ENCODE peak calls at places on chromosomes 12 and 14, in ten cellular contexts. One of them, this sample, is unnamed. For H3K27me3, the result is how much of the 10 kb centered on the place peaks cover.

GRCh38 chr12:104651812-104652211 is 195.1 kb downstream of the CHST11 start:
- DNase-seq in esophagus muscularis mucosa: no peak
- DNase-seq in stomach: no peak
- DNase-seq in HCT116: no peak
- DNase-seq in upper lobe of left lung: no peak
- DNase-seq in prostate gland: no peak
- DNase-seq in transverse colon: no peak
- DNase-seq in vagina: no peak
- DNase-seq in suprapubic skin: no peak
- DNase-seq in K562: no peak
- DNase-seq in this sample: no peak

GRCh38 chr14:66979083-66979974 is 209.9 kb upstream of the GARIN2 start:
- DNase-seq in HCT116: no peak
- DNase-seq in vagina: no peak
- DNase-seq in K562: no peak
- DNase-seq in transverse colon: no peak
- DNase-seq in suprapubic skin: no peak
- DNase-seq in prostate gland: no peak
- DNase-seq in stomach: no peak
- DNase-seq in upper lobe of left lung: no peak
- DNase-seq in esophagus muscularis mucosa: no peak
- DNase-seq in this sample: no peak

GRCh38 chr14:30006695-30007094 is 79.0 kb upstream of the PRKD1 start:
- DNase-seq in suprapubic skin: no peak
- DNase-seq in prostate gland: no peak
- DNase-seq in transverse colon: no peak
- DNase-seq in esophagus muscularis mucosa: no peak
- DNase-seq in stomach: no peak
- DNase-seq in upper lobe of left lung: no peak
- DNase-seq in HCT116: no peak
- DNase-seq in K562: no peak
- DNase-seq in vagina: no peak
- DNase-seq in this sample: no peak

GRCh38 chr12:59372971-59373370 is 222.9 kb upstream of the SLC16A7 start:
- DNase-seq in vagina: no peak
- DNase-seq in transverse colon: no peak
- DNase-seq in stomach: no peak
- DNase-seq in esophagus muscularis mucosa: no peak
- DNase-seq in prostate gland: no peak
- DNase-seq in HCT116: peak
- DNase-seq in suprapubic skin: no peak
- DNase-seq in upper lobe of left lung: no peak
- DNase-seq in K562: no peak
- DNase-seq in this sample: no peak

GRCh38 chr12:93698307-93699092 is 21.3 kb downstream of the CRADD start:
- DNase-seq in K562: no peak
- DNase-seq in suprapubic skin: no peak
- DNase-seq in stomach: no peak
- DNase-seq in prostate gland: no peak
- DNase-seq in transverse colon: no peak
- DNase-seq in upper lobe of left lung: no peak
- DNase-seq in HCT116: no peak
- DNase-seq in vagina: no peak
- DNase-seq in esophagus muscularis mucosa: no peak
- DNase-seq in this sample: no peak

GRCh38 chr12:104790296-104791125 is 167.6 kb downstream of the SLC41A2 start:
- DNase-seq in transverse colon: peak
- DNase-seq in suprapubic skin: peak
- DNase-seq in esophagus muscularis mucosa: no peak
- DNase-seq in K562: peak
- DNase-seq in upper lobe of left lung: peak
- DNase-seq in HCT116: peak
- DNase-seq in vagina: no peak
- DNase-seq in stomach: peak
- DNase-seq in prostate gland: no peak
- DNase-seq in this sample: peak

GRCh38 chr14:34649344-34649743 is 19.4 kb upstream of the SNX6 start:
- DNase-seq in upper lobe of left lung: no peak
- DNase-seq in suprapubic skin: no peak
- DNase-seq in K562: peak
- DNase-seq in stomach: no peak
- DNase-seq in transverse colon: no peak
- DNase-seq in esophagus muscularis mucosa: no peak
- DNase-seq in HCT116: no peak
- DNase-seq in vagina: no peak
- DNase-seq in prostate gland: no peak
- DNase-seq in this sample: no peak

GRCh38 chr14:101332281-101332680 is 229.0 kb upstream of the DIO3 start:
- DNase-seq in suprapubic skin: no peak
- DNase-seq in prostate gland: no peak
- DNase-seq in HCT116: no peak
- DNase-seq in vagina: no peak
- DNase-seq in transverse colon: no peak
- DNase-seq in stomach: no peak
- DNase-seq in upper lobe of left lung: no peak
- DNase-seq in esophagus muscularis mucosa: peak
- DNase-seq in K562: no peak
- DNase-seq in this sample: no peak

GRCh38 chr12:40672650-40673319 is 19.5 kb upstream of the CNTN1 start:
- DNase-seq in upper lobe of left lung: no peak
- DNase-seq in esophagus muscularis mucosa: no peak
- DNase-seq in transverse colon: no peak
- DNase-seq in vagina: no peak
- DNase-seq in prostate gland: no peak
- DNase-seq in K562: no peak
- DNase-seq in stomach: no peak
- DNase-seq in suprapubic skin: no peak
- DNase-seq in HCT116: no peak
- DNase-seq in this sample: no peak

GRCh38 chr12:67422081-67422480 is 152.9 kb downstream of the CAND1 start:
- DNase-seq in transverse colon: no peak
- DNase-seq in vagina: no peak
- DNase-seq in upper lobe of left lung: no peak
- DNase-seq in stomach: no peak
- DNase-seq in suprapubic skin: no peak
- DNase-seq in HCT116: no peak
- DNase-seq in K562: no peak
- DNase-seq in prostate gland: no peak
- DNase-seq in esophagus muscularis mucosa: no peak
- DNase-seq in this sample: no peak

GRCh38 chr12:108313609-108314331 is 25.3 kb downstream of the CMKLR1 start:
- DNase-seq in upper lobe of left lung: no peak
- DNase-seq in esophagus muscularis mucosa: no peak
- DNase-seq in vagina: no peak
- DNase-seq in HCT116: no peak
- DNase-seq in stomach: no peak
- DNase-seq in K562: peak
- DNase-seq in transverse colon: peak
- DNase-seq in suprapubic skin: no peak
- DNase-seq in prostate gland: no peak
- DNase-seq in this sample: peak

DNA sequence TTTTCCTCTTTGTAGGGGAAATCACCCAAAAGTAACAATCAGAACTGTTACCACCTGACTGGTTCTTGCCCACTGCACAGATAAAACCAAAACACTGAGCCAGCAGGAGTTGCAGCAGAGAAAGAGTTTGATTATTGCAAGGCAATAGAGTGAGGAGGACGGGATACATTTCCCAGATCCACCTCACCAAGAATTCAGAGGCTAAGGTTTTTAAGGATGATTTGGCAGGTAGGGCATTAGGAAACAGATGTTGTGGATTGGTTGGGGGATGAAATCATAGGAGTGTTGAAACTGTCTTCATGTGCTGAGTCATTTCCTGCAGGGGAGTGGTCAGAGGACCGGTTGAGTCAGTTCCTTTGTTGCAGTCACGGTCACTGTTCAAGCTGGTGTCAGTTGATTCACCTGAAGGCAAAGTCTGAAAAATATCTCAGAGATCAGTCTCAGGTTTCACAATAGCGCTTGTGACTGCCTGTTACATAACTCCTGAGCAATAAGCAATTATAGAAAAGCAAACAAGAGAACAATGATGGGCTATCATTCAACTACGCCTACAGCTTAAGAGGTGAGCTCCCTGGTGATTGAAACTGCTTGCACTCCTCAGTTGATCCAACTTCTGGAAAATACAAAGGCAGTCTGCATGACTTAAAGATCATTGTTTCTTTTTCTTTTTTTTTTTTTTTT is 20.3 kb upstream of the AMN1 start:
- DNase-seq in esophagus muscularis mucosa: no peak
- DNase-seq in K562: peak
- DNase-seq in suprapubic skin: no peak
- DNase-seq in stomach: peak
- DNase-seq in transverse colon: peak
- DNase-seq in vagina: peak
- DNase-seq in prostate gland: peak
- DNase-seq in upper lobe of left lung: no peak
- DNase-seq in HCT116: peak
- DNase-seq in this sample: peak
- TF ChIP-seq POLR2AphosphoS5 in esophagus muscularis mucosa: peak
- TF ChIP-seq POLR2AphosphoS5 in K562: peak
- TF ChIP-seq POLR2AphosphoS5 in suprapubic skin: peak
- TF ChIP-seq POLR2AphosphoS5 in stomach: peak
- TF ChIP-seq POLR2AphosphoS5 in transverse colon: peak
- TF ChIP-seq POLR2AphosphoS5 in vagina: peak
- TF ChIP-seq POLR2AphosphoS5 in prostate gland: peak
- TF ChIP-seq POLR2AphosphoS5 in upper lobe of left lung: peak
- TF ChIP-seq POLR2AphosphoS5 in HCT116: peak
- TF ChIP-seq POLR2AphosphoS5 in this sample: no peak

DNA sequence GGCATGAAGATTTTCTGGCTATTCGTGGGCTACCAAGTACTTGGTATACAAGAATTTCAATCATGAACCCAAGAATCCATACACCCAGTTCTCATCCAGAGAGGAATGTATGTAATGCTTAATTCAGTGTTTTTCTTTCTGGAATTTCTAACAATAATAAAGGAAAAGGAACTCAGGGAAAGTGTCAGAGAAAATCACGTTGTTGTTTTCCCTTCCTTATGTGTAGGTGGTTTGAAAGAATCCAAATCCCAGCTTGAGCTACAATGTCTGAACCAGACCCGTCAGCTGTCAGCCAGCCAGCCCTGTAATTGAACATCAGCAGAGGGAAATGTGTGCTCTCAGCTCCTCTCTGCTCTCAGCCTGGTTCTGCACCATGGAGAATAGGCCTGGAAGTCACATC is 126.5 kb downstream of the TMEM30B start:
- DNase-seq in transverse colon: no peak
- DNase-seq in suprapubic skin: no peak
- DNase-seq in HCT116: no peak
- DNase-seq in upper lobe of left lung: no peak
- DNase-seq in vagina: no peak
- DNase-seq in K562: no peak
- DNase-seq in esophagus muscularis mucosa: peak
- DNase-seq in stomach: no peak
- DNase-seq in prostate gland: no peak
- DNase-seq in this sample: no peak
- H3K27ac ChIP-seq in transverse colon: no peak
- H3K27ac ChIP-seq in suprapubic skin: no peak
- H3K27ac ChIP-seq in HCT116: no peak
- H3K27ac ChIP-seq in upper lobe of left lung: no peak
- H3K27ac ChIP-seq in vagina: no peak
- H3K27ac ChIP-seq in K562: no peak
- H3K27ac ChIP-seq in esophagus muscularis mucosa: no peak
- H3K27ac ChIP-seq in stomach: no peak
- H3K27ac ChIP-seq in prostate gland: no peak
- H3K27ac ChIP-seq in this sample: no peak

GRCh38 chr12:80715850-80716249 is 862 bp upstream of the MYF5 start:
- DNase-seq in upper lobe of left lung: no peak
- DNase-seq in K562: no peak
- DNase-seq in HCT116: no peak
- DNase-seq in transverse colon: no peak
- DNase-seq in stomach: no peak
- DNase-seq in vagina: no peak
- DNase-seq in suprapubic skin: no peak
- DNase-seq in esophagus muscularis mucosa: no peak
- DNase-seq in prostate gland: no peak
- DNase-seq in this sample: no peak

GRCh38 chr12:80713419-80713818 is 3.3 kb upstream of the MYF5 start:
- DNase-seq in K562: no peak
- DNase-seq in suprapubic skin: no peak
- DNase-seq in vagina: no peak
- DNase-seq in stomach: no peak
- DNase-seq in prostate gland: no peak
- DNase-seq in upper lobe of left lung: no peak
- DNase-seq in esophagus muscularis mucosa: no peak
- DNase-seq in transverse colon: no peak
- DNase-seq in HCT116: no peak
- DNase-seq in this sample: no peak

GRCh38 chr12:80712866-80713265 is 3.8 kb upstream of the MYF5 start:
- DNase-seq in HCT116: no peak
- DNase-seq in stomach: no peak
- DNase-seq in upper lobe of left lung: no peak
- DNase-seq in transverse colon: no peak
- DNase-seq in K562: no peak
- DNase-seq in vagina: no peak
- DNase-seq in prostate gland: no peak
- DNase-seq in suprapubic skin: no peak
- DNase-seq in esophagus muscularis mucosa: no peak
- DNase-seq in this sample: no peak

GRCh38 chr12:80714846-80715245 is 1.9 kb upstream of the MYF5 start:
- DNase-seq in esophagus muscularis mucosa: no peak
- DNase-seq in upper lobe of left lung: no peak
- DNase-seq in vagina: no peak
- DNase-seq in HCT116: no peak
- DNase-seq in K562: no peak
- DNase-seq in prostate gland: no peak
- DNase-seq in transverse colon: no peak
- DNase-seq in suprapubic skin: no peak
- DNase-seq in stomach: no peak
- DNase-seq in this sample: no peak

DNA sequence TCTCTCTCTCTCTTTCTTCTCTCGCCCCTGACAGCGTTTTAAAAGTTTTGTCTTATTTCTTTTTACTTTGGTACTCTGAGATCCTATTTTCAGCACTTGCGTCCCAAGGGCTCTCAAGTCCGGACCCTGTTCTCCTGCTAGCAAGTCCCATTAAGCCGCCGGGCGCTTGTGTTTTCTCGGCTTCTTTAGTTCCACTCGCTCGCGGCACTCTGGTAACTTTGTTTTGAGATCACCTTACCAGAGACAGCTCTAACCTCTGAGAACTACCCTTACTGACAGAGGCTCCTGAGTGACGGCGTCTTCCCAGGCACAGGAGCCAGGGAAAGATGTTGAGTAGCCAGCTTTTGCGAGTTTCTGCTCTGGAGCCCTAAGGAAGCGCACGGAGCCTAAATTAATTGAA is 2.7 kb upstream of the MYF5 start:
- DNase-seq in esophagus muscularis mucosa: no peak
- DNase-seq in prostate gland: no peak
- DNase-seq in K562: no peak
- DNase-seq in suprapubic skin: no peak
- DNase-seq in stomach: no peak
- DNase-seq in upper lobe of left lung: no peak
- DNase-seq in vagina: no peak
- DNase-seq in transverse colon: no peak
- DNase-seq in HCT116: no peak
- DNase-seq in this sample: no peak
- H3K27me3 ChIP-seq in esophagus muscularis mucosa: under half
- H3K27me3 ChIP-seq in prostate gland: under half
- H3K27me3 ChIP-seq in K562: under half
- H3K27me3 ChIP-seq in suprapubic skin: half or more
- H3K27me3 ChIP-seq in stomach: under half
- H3K27me3 ChIP-seq in upper lobe of left lung: under half
- H3K27me3 ChIP-seq in vagina: under half
- H3K27me3 ChIP-seq in transverse colon: half or more
- H3K27me3 ChIP-seq in HCT116: under half
- H3K27me3 ChIP-seq in this sample: under half

GRCh38 chr14:53879747-53880146 is 76.9 kb downstream of the BMP4 start:
- DNase-seq in upper lobe of left lung: no peak
- DNase-seq in prostate gland: no peak
- DNase-seq in suprapubic skin: no peak
- DNase-seq in transverse colon: no peak
- DNase-seq in HCT116: no peak
- DNase-seq in stomach: no peak
- DNase-seq in vagina: no peak
- DNase-seq in esophagus muscularis mucosa: no peak
- DNase-seq in K562: no peak
- DNase-seq in this sample: no peak
- TF ChIP-seq POLR2AphosphoS5 in upper lobe of left lung: no peak
- TF ChIP-seq POLR2AphosphoS5 in prostate gland: no peak
- TF ChIP-seq POLR2AphosphoS5 in suprapubic skin: no peak
- TF ChIP-seq POLR2AphosphoS5 in transverse colon: no peak
- TF ChIP-seq POLR2AphosphoS5 in HCT116: no peak
- TF ChIP-seq POLR2AphosphoS5 in stomach: no peak
- TF ChIP-seq POLR2AphosphoS5 in vagina: no peak
- TF ChIP-seq POLR2AphosphoS5 in esophagus muscularis mucosa: no peak
- TF ChIP-seq POLR2AphosphoS5 in K562: no peak
- TF ChIP-seq POLR2AphosphoS5 in this sample: no peak

This sample was measured in spleen.